ENCODE peak calls at places on chromosomes 1 and 21, in seven cellular contexts. E is heart right ventricle; A is naive thymus-derived CD4-positive, alpha-beta T cell; Y is OCI-LY7; N is cardiac muscle cell; O is neural progenitor cell; P is GM12878. G is an unnamed sample. For H3K4me1, the result is how much of the 10 kb centered on the place peaks cover.

GRCh38 chr1:42766723-42767509 is at the start of the genes C1orf50 and P3H1:
- DNase-seq in E (peak), A (peak), Y (peak), N (peak), O (peak), P (peak), G (peak)

GRCh38 chr1:2344744-2345296 is 46.5 kb downstream of the MORN1 start:
- DNase-seq in E (peak), A (no peak), Y (no peak), N (no peak), O (no peak), P (no peak), G (no peak)

GRCh38 chr1:5129746-5130355 is 475.4 kb downstream of the AJAP1 start:
- DNase-seq in E (no peak), A (no peak), Y (no peak), N (peak), O (peak), P (no peak), G (no peak)

GRCh38 chr1:42750041-42750440 is 10.0 kb upstream of the CLDN19 start:
- DNase-seq in E (no peak), A (no peak), Y (no peak), N (no peak), O (no peak), P (no peak), G (no peak)

GRCh38 chr21:32281531-32281930 is 2.7 kb upstream of the MIS18A start:
- DNase-seq in E (no peak), A (no peak), Y (no peak), N (no peak), O (no peak), P (no peak), G (no peak)

GRCh38 chr21:36103434-36103833 is 31.4 kb upstream of the CBR3 start:
- DNase-seq in E (no peak), A (no peak), Y (no peak), N (no peak), O (no peak), P (no peak), G (no peak)

GRCh38 chr1:198775606-198776005 is 136.8 kb downstream of the PTPRC start:
- DNase-seq in E (no peak), A (no peak), Y (no peak), N (no peak), O (no peak), P (no peak), G (no peak)

GRCh38 chr1:200354243-200354642 is 55.6 kb downstream of the ZNF281 start:
- DNase-seq in E (no peak), A (no peak), Y (no peak), N (no peak), O (no peak), P (peak), G (no peak)

GRCh38 chr1:51214615-51215131 is 21.4 kb upstream of the RNF11 start:
- DNase-seq in E (no peak), A (no peak), Y (no peak), N (no peak), O (no peak), P (no peak), G (no peak)

GRCh38 chr1:181108297-181108696 is 19.8 kb downstream of the IER5 start:
- DNase-seq in E (no peak), A (no peak), Y (no peak), N (no peak), O (no peak), P (no peak), G (no peak)
- H3K4me1 ChIP-seq in E (under half), A (under half), Y (under half), N (under half), O (under half), P (under half), G (under half)

GRCh38 chr1:11951901-11952300 is 17.4 kb downstream of the PLOD1 start:
- DNase-seq in E (no peak), A (no peak), Y (no peak), N (no peak), O (no peak), P (no peak), G (no peak)

GRCh38 chr1:11946647-11947046 is 12.1 kb downstream of the PLOD1 start:
- DNase-seq in E (no peak), A (no peak), Y (no peak), N (no peak), O (no peak), P (no peak), G (no peak)

GRCh38 chr1:11944358-11944981 is 10.0 kb downstream of the PLOD1 start:
- DNase-seq in E (no peak), A (no peak), Y (no peak), N (peak), O (peak), P (no peak), G (no peak)

GRCh38 chr1:11952455-11953109 is 18.1 kb downstream of the PLOD1 start:
- DNase-seq in E (no peak), A (no peak), Y (no peak), N (no peak), O (no peak), P (no peak), G (no peak)

DNA sequence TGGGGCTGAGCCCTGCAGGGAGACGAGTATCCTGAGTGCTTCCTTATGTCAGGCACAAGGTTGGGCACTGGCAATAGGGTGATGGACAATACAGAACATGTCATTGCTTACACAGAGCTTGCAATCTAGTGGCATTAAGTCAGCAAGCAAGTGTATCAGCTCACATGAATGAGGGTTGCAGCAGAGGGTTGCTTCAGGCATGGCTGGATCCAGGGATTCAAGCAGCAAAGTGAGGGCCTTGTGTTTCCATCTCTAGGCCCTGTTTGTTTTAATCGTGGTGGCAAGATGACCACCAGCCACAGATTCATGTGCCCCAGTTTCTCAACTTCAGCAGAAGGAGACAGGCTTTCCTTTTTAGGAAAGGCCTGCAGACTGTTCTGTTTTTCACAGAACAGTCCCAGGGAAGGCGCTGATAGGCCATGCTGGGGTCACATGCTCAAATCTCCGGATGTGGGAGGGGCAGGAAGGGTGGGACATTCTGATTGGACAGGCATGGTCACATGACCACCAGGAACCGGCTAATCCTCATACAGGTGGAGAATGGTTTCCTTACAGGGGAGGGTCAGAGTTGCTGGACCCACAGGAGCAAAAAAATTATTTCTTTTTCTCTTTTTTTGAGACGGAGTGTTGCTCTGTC is 14.4 kb downstream of the PLOD1 start:
- DNase-seq in E (no peak), A (no peak), Y (peak), N (no peak), O (no peak), P (no peak), G (peak)
- H3K27ac ChIP-seq in E (no peak), A (no peak), Y (no peak), N (no peak), O (no peak), P (no peak), G (no peak)

DNA sequence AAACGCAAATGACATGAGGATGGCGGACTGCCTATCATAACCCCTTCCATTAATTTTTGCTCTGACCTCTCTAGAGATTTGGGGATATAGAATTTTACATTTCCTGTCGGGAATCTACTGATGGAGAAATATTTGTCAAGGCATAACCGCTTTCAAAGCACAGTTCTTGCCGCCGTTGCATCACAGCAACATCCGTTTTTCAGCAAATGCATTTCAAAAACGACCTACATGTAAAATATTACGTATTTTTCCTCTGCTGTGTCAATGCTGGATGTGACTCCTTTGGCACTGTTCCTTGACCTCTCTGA is 4.9 kb downstream of the MIER1 start:
- DNase-seq in E (no peak), A (no peak), Y (no peak), N (no peak), O (no peak), P (no peak), G (no peak)
- H3K4me1 ChIP-seq in E (under half), A (under half), Y (half or more), N (under half), O (under half), P (under half), G (under half)

GRCh38 chr1:10109372-10109771 is 76.6 kb downstream of the UBE4B start:
- DNase-seq in E (no peak), A (no peak), Y (no peak), N (no peak), O (no peak), P (no peak), G (no peak)

GRCh38 chr1:10106241-10106640 is 73.5 kb downstream of the UBE4B start:
- DNase-seq in E (no peak), A (no peak), Y (no peak), N (no peak), O (no peak), P (no peak), G (no peak)

GRCh38 chr1:10107985-10108663 is 75.4 kb downstream of the UBE4B start:
- DNase-seq in E (no peak), A (no peak), Y (no peak), N (peak), O (no peak), P (no peak), G (no peak)

GRCh38 chr1:10106756-10107479 is 74.2 kb downstream of the UBE4B start:
- DNase-seq in E (no peak), A (no peak), Y (no peak), N (no peak), O (no peak), P (no peak), G (no peak)

GRCh38 chr1:10108948-10109347 is 76.2 kb downstream of the UBE4B start:
- DNase-seq in E (no peak), A (no peak), Y (no peak), N (no peak), O (no peak), P (no peak), G (peak)
- H3K27ac ChIP-seq in E (peak), A (no peak), Y (no peak), N (peak), O (no peak), P (no peak), G (no peak)

DNA sequence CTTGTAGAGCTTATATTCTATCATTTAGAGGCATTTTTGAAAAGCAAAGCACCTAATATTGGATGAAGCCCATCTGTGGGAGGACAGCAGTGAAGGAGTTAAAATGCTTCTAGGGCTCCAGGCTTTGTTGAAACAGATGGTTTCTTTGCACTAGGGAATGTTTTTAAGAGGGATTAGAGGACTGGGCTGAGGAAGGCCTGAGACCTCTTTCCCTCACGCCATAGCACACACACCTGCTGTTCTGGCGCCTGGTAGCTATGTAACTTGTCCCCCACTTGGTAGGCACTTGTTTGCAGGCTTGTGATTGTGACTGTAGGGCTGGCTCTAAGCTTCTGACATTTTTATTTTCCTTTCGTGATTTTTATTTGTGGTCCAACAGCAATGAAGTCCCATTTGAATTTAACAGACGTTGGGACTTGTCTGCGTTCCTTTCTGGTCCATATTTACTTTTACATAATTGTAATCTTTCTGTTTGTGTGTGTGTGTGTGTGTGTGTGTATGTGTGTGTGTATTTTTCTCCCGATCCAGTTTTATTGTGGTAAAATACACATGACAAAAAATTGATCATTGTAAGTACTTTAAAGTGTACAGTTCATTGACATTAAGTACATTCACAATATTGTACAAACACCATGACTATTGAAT is 33.6 kb upstream of the MACF1 start:
- DNase-seq in E (no peak), A (no peak), Y (no peak), N (peak), O (peak), P (no peak), G (no peak)
- H3K4me1 ChIP-seq in E (under half), A (under half), Y (under half), N (half or more), O (half or more), P (under half), G (under half)

GRCh38 chr1:23638786-23639241 is 52.8 kb upstream of the RPL11 start:
- DNase-seq in E (no peak), A (no peak), Y (no peak), N (peak), O (no peak), P (no peak), G (no peak)

GRCh38 chr1:23636009-23636408 is 55.6 kb upstream of the RPL11 start:
- DNase-seq in E (no peak), A (no peak), Y (no peak), N (no peak), O (no peak), P (no peak), G (no peak)

GRCh38 chr1:23638188-23638619 is 53.4 kb upstream of the RPL11 start:
- DNase-seq in E (no peak), A (no peak), Y (peak), N (no peak), O (peak), P (no peak), G (no peak)

GRCh38 chr1:23634840-23635642 is 56.6 kb upstream of the RPL11 start:
- DNase-seq in E (peak), A (no peak), Y (peak), N (peak), O (peak), P (peak), G (peak)

GRCh38 chr1:23639460-23639859 is 52.1 kb upstream of the RPL11 start:
- DNase-seq in E (no peak), A (no peak), Y (peak), N (no peak), O (no peak), P (no peak), G (no peak)
- H3K27ac ChIP-seq in E (peak), A (no peak), Y (peak), N (peak), O (no peak), P (no peak), G (no peak)

GRCh38 chr1:216905052-216905580 is 181.9 kb upstream of the ESRRG start:
- DNase-seq in E (no peak), A (no peak), Y (no peak), N (no peak), O (no peak), P (no peak), G (no peak)

GRCh38 chr1:216902669-216903388 is 179.6 kb upstream of the ESRRG start:
- DNase-seq in E (no peak), A (no peak), Y (no peak), N (no peak), O (no peak), P (no peak), G (no peak)

GRCh38 chr1:216903389-216903754 is 180.1 kb upstream of the ESRRG start:
- DNase-seq in E (no peak), A (no peak), Y (no peak), N (no peak), O (no peak), P (no peak), G (no peak)

GRCh38 chr1:216905781-216906180 is 182.6 kb upstream of the ESRRG start:
- DNase-seq in E (no peak), A (no peak), Y (no peak), N (no peak), O (no peak), P (no peak), G (no peak)

GRCh38 chr1:216904457-216904856 is 181.2 kb upstream of the ESRRG start:
- DNase-seq in E (no peak), A (no peak), Y (no peak), N (no peak), O (no peak), P (no peak), G (no peak)
- H3K4me1 ChIP-seq in E (under half), A (under half), Y (under half), N (under half), O (under half), P (under half), G (under half)

DNA sequence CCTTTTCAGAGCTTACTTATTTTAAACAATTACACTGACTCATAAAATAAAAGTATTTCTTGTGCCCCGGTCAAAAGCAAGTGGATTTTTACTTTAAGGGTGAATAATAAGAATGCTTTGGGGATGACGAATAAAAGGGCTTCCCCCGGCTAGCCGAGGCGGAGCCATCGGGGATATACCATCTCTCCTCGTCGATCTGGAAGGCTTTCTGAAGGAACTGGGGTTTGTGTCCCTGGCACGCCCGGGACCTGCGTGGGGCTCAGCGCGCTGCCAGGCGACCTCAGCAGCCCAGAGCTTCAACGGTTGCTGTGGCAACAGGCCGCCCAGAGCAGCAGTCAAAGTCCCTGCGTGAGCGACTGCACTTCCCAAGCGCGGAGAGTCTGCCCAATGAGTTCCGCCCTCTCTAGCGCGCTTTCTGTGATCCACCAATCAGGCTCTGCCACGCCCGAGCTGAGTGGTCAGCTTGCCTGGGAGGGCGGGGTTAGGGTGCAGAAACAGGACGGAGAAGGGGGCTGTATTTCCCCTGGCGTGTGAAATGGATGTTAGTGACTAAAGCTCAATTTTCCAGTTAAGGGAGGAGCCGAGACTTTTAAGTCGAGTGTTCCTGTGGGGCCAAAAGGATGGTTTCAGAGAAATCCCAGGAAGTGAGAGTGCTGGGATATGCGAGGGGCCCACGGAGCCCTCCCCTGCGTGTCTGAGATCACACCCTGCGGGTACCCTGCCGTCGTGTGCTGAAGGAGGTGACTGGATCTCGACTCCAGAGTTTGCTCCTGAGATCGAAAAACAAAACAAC is 33.0 kb upstream of the MGST3 start:
- DNase-seq in E (peak), A (peak), Y (peak), N (peak), O (peak), P (peak), G (peak)
- H3K27ac ChIP-seq in E (peak), A (peak), Y (peak), N (peak), O (no peak), P (peak), G (peak)

G was measured in testis.